ENCODE peak calls at places on chromosomes 11 and 22, in eight cellular contexts. One of them, this sample, is unnamed.

GRCh38 chr22:36056980-36057379 is 28.4 kb upstream of the RBFOX2 start:
- DNase-seq in WERI-Rb-1: no peak
- DNase-seq in activated T-helper 2 cell treated with anti-CD3 and anti-CD28 coated beads, Interferon-gamma antibody, Interleukin-2, Interleukin-4, amounts not matched to agents 10 μg/mL and 5 μg/mL and 100 μg/mL, durations not matched to agents 14 hours and 24 hours and 36 hours: no peak
- DNase-seq in IMR-90: peak; percentile 56
- DNase-seq in stimulated activated CD8-positive, alpha-beta memory T cell treated with anti-CD3 and anti-CD28 coated beads, Interleukin-12 subunit alpha, Interleukin-12 subunit beta, amount 100 ng/mL, for 1 hour: no peak
- DNase-seq in stimulated activated CD4-positive, alpha-beta T cell treated with anti-CD3 and anti-CD28 coated beads, Interleukin-15, amount 100 ng/mL, for 1 hour: no peak
- DNase-seq in type B pancreatic cell: no peak
- DNase-seq in ELR: peak; percentile 84
- DNase-seq in this sample: no peak

GRCh38 chr11:67996622-67997459 is 7.1 kb downstream of the UNC93B1 start:
- DNase-seq in stimulated activated CD4-positive, alpha-beta T cell treated with anti-CD3 and anti-CD28 coated beads, Interleukin-15, amount 100 ng/mL, for 1 hour: no peak
- DNase-seq in type B pancreatic cell: no peak
- DNase-seq in ELR: peak; percentile 40
- DNase-seq in WERI-Rb-1: peak; percentile 66
- DNase-seq in activated T-helper 2 cell treated with anti-CD3 and anti-CD28 coated beads, Interferon-gamma antibody, Interleukin-2, Interleukin-4, amounts not matched to agents 10 μg/mL and 5 μg/mL and 100 μg/mL, durations not matched to agents 14 hours and 24 hours and 36 hours: peak; percentile 43
- DNase-seq in stimulated activated CD8-positive, alpha-beta memory T cell treated with anti-CD3 and anti-CD28 coated beads, Interleukin-12 subunit alpha, Interleukin-12 subunit beta, amount 100 ng/mL, for 1 hour: no peak
- DNase-seq in IMR-90: no peak
- DNase-seq in this sample: no peak

GRCh38 chr11:69114811-69115523 is 40.8 kb upstream of the SMIM38 start:
- DNase-seq in type B pancreatic cell: no peak
- DNase-seq in IMR-90: no peak
- DNase-seq in stimulated activated CD4-positive, alpha-beta T cell treated with anti-CD3 and anti-CD28 coated beads, Interleukin-15, amount 100 ng/mL, for 1 hour: no peak
- DNase-seq in WERI-Rb-1: peak; percentile 69
- DNase-seq in stimulated activated CD8-positive, alpha-beta memory T cell treated with anti-CD3 and anti-CD28 coated beads, Interleukin-12 subunit alpha, Interleukin-12 subunit beta, amount 100 ng/mL, for 1 hour: no peak
- DNase-seq in ELR: no peak
- DNase-seq in activated T-helper 2 cell treated with anti-CD3 and anti-CD28 coated beads, Interferon-gamma antibody, Interleukin-2, Interleukin-4, amounts not matched to agents 10 μg/mL and 5 μg/mL and 100 μg/mL, durations not matched to agents 14 hours and 24 hours and 36 hours: no peak
- DNase-seq in this sample: no peak

GRCh38 chr11:4610258-4610935 is 2.4 kb upstream of the TRIM68 start:
- DNase-seq in ELR: peak; percentile 29
- DNase-seq in WERI-Rb-1: no peak
- DNase-seq in stimulated activated CD4-positive, alpha-beta T cell treated with anti-CD3 and anti-CD28 coated beads, Interleukin-15, amount 100 ng/mL, for 1 hour: no peak
- DNase-seq in IMR-90: peak; percentile 5
- DNase-seq in stimulated activated CD8-positive, alpha-beta memory T cell treated with anti-CD3 and anti-CD28 coated beads, Interleukin-12 subunit alpha, Interleukin-12 subunit beta, amount 100 ng/mL, for 1 hour: no peak
- DNase-seq in type B pancreatic cell: no peak
- DNase-seq in activated T-helper 2 cell treated with anti-CD3 and anti-CD28 coated beads, Interferon-gamma antibody, Interleukin-2, Interleukin-4, amounts not matched to agents 10 μg/mL and 5 μg/mL and 100 μg/mL, durations not matched to agents 14 hours and 24 hours and 36 hours: no peak
- DNase-seq in this sample: no peak

GRCh38 chr11:129790131-129790530 is 25.5 kb upstream of the TMEM45B start:
- DNase-seq in type B pancreatic cell: no peak
- DNase-seq in stimulated activated CD8-positive, alpha-beta memory T cell treated with anti-CD3 and anti-CD28 coated beads, Interleukin-12 subunit alpha, Interleukin-12 subunit beta, amount 100 ng/mL, for 1 hour: no peak
- DNase-seq in stimulated activated CD4-positive, alpha-beta T cell treated with anti-CD3 and anti-CD28 coated beads, Interleukin-15, amount 100 ng/mL, for 1 hour: no peak
- DNase-seq in IMR-90: no peak
- DNase-seq in ELR: no peak
- DNase-seq in activated T-helper 2 cell treated with anti-CD3 and anti-CD28 coated beads, Interferon-gamma antibody, Interleukin-2, Interleukin-4, amounts not matched to agents 10 μg/mL and 5 μg/mL and 100 μg/mL, durations not matched to agents 14 hours and 24 hours and 36 hours: no peak
- DNase-seq in WERI-Rb-1: no peak
- DNase-seq in this sample: no peak

GRCh38 chr22:49232319-49233067 is 595.2 kb downstream of the BRD1 start:
- DNase-seq in ELR: no peak
- DNase-seq in type B pancreatic cell: peak; percentile 62
- DNase-seq in stimulated activated CD8-positive, alpha-beta memory T cell treated with anti-CD3 and anti-CD28 coated beads, Interleukin-12 subunit alpha, Interleukin-12 subunit beta, amount 100 ng/mL, for 1 hour: no peak
- DNase-seq in WERI-Rb-1: no peak
- DNase-seq in activated T-helper 2 cell treated with anti-CD3 and anti-CD28 coated beads, Interferon-gamma antibody, Interleukin-2, Interleukin-4, amounts not matched to agents 10 μg/mL and 5 μg/mL and 100 μg/mL, durations not matched to agents 14 hours and 24 hours and 36 hours: no peak
- DNase-seq in stimulated activated CD4-positive, alpha-beta T cell treated with anti-CD3 and anti-CD28 coated beads, Interleukin-15, amount 100 ng/mL, for 1 hour: no peak
- DNase-seq in IMR-90: no peak
- DNase-seq in this sample: no peak

GRCh38 chr11:13446444-13446843 is 16.6 kb downstream of the BTBD10 start:
- DNase-seq in stimulated activated CD4-positive, alpha-beta T cell treated with anti-CD3 and anti-CD28 coated beads, Interleukin-15, amount 100 ng/mL, for 1 hour: no peak
- DNase-seq in WERI-Rb-1: no peak
- DNase-seq in ELR: peak; percentile 74
- DNase-seq in stimulated activated CD8-positive, alpha-beta memory T cell treated with anti-CD3 and anti-CD28 coated beads, Interleukin-12 subunit alpha, Interleukin-12 subunit beta, amount 100 ng/mL, for 1 hour: no peak
- DNase-seq in type B pancreatic cell: no peak
- DNase-seq in IMR-90: peak; percentile 48
- DNase-seq in activated T-helper 2 cell treated with anti-CD3 and anti-CD28 coated beads, Interferon-gamma antibody, Interleukin-2, Interleukin-4, amounts not matched to agents 10 μg/mL and 5 μg/mL and 100 μg/mL, durations not matched to agents 14 hours and 24 hours and 36 hours: no peak
- DNase-seq in this sample: peak; percentile 52

GRCh38 chr11:73902303-73902702 is 25.5 kb downstream of the PAAF1 start:
- DNase-seq in WERI-Rb-1: no peak
- DNase-seq in ELR: no peak
- DNase-seq in stimulated activated CD4-positive, alpha-beta T cell treated with anti-CD3 and anti-CD28 coated beads, Interleukin-15, amount 100 ng/mL, for 1 hour: no peak
- DNase-seq in stimulated activated CD8-positive, alpha-beta memory T cell treated with anti-CD3 and anti-CD28 coated beads, Interleukin-12 subunit alpha, Interleukin-12 subunit beta, amount 100 ng/mL, for 1 hour: no peak
- DNase-seq in IMR-90: no peak
- DNase-seq in type B pancreatic cell: no peak
- DNase-seq in activated T-helper 2 cell treated with anti-CD3 and anti-CD28 coated beads, Interferon-gamma antibody, Interleukin-2, Interleukin-4, amounts not matched to agents 10 μg/mL and 5 μg/mL and 100 μg/mL, durations not matched to agents 14 hours and 24 hours and 36 hours: no peak
- DNase-seq in this sample: no peak